ENCODE peak calls at places on chromosomes 16 and 17, in seven cellular contexts. One of them, this sample, is unnamed.

GRCh38 chr17:15498107-15498506 is 30.7 kb upstream of the CDRT4 start:
- DNase-seq in brain microvascular endothelial cell: no peak
- DNase-seq in Daoy: peak
- DNase-seq in AG09319: no peak
- DNase-seq in NCI-H1092: no peak
- DNase-seq in HS-5: peak
- DNase-seq in amygdala: no peak
- DNase-seq in this sample: no peak

GRCh38 chr17:77254961-77255741 is 114.4 kb downstream of the SEC14L1 start:
- DNase-seq in AG09319: peak
- DNase-seq in amygdala: no peak
- DNase-seq in NCI-H1092: no peak
- DNase-seq in HS-5: peak
- DNase-seq in brain microvascular endothelial cell: peak
- DNase-seq in Daoy: peak
- DNase-seq in this sample: no peak

GRCh38 chr17:20235747-20236146 is 226.6 kb downstream of the SPECC1 start:
- DNase-seq in amygdala: peak
- DNase-seq in NCI-H1092: no peak
- DNase-seq in brain microvascular endothelial cell: no peak
- DNase-seq in AG09319: no peak
- DNase-seq in HS-5: no peak
- DNase-seq in Daoy: no peak
- DNase-seq in this sample: no peak

GRCh38 chr17:67528751-67529436 is 151.8 kb downstream of the PITPNC1 start:
- DNase-seq in brain microvascular endothelial cell: peak
- DNase-seq in NCI-H1092: peak
- DNase-seq in Daoy: peak
- DNase-seq in HS-5: peak
- DNase-seq in AG09319: peak
- DNase-seq in amygdala: no peak
- DNase-seq in this sample: peak

GRCh38 chr17:45905812-45906211 is 11.5 kb downstream of the MAPT start:
- DNase-seq in AG09319: no peak
- DNase-seq in Daoy: no peak
- DNase-seq in amygdala: no peak
- DNase-seq in HS-5: no peak
- DNase-seq in NCI-H1092: peak
- DNase-seq in brain microvascular endothelial cell: no peak
- DNase-seq in this sample: no peak

GRCh38 chr17:58184986-58185761 is 7.4 kb upstream of the EPX start:
- DNase-seq in amygdala: no peak
- DNase-seq in NCI-H1092: no peak
- DNase-seq in HS-5: no peak
- DNase-seq in AG09319: no peak
- DNase-seq in brain microvascular endothelial cell: no peak
- DNase-seq in Daoy: no peak
- DNase-seq in this sample: no peak

GRCh38 chr17:21376835-21377690 is 906 bp downstream of the KCNJ12 start:
- DNase-seq in brain microvascular endothelial cell: peak
- DNase-seq in amygdala: no peak
- DNase-seq in AG09319: no peak
- DNase-seq in NCI-H1092: no peak
- DNase-seq in HS-5: no peak
- DNase-seq in Daoy: peak
- DNase-seq in this sample: no peak

GRCh38 chr17:38416840-38417209 is 11.4 kb upstream of the ARHGAP23 start:
- DNase-seq in amygdala: no peak
- DNase-seq in HS-5: no peak
- DNase-seq in AG09319: no peak
- DNase-seq in brain microvascular endothelial cell: no peak
- DNase-seq in NCI-H1092: no peak
- DNase-seq in Daoy: no peak
- DNase-seq in this sample: no peak

GRCh38 chr17:81912441-81913309 is 1.5 kb upstream of the PCYT2 start:
- DNase-seq in amygdala: no peak
- DNase-seq in Daoy: peak
- DNase-seq in AG09319: no peak
- DNase-seq in HS-5: no peak
- DNase-seq in brain microvascular endothelial cell: no peak
- DNase-seq in NCI-H1092: no peak
- DNase-seq in this sample: no peak

GRCh38 chr17:59870482-59870881 is 22.3 kb downstream of the TUBD1 start:
- DNase-seq in AG09319: no peak
- DNase-seq in brain microvascular endothelial cell: no peak
- DNase-seq in NCI-H1092: no peak
- DNase-seq in amygdala: no peak
- DNase-seq in Daoy: no peak
- DNase-seq in HS-5: no peak
- DNase-seq in this sample: no peak

GRCh38 chr17:45367216-45367615 is 50.4 kb upstream of the MAP3K14 start:
- DNase-seq in HS-5: no peak
- DNase-seq in NCI-H1092: no peak
- DNase-seq in Daoy: no peak
- DNase-seq in amygdala: no peak
- DNase-seq in AG09319: no peak
- DNase-seq in brain microvascular endothelial cell: no peak
- DNase-seq in this sample: no peak

GRCh38 chr17:28405632-28406477 is at the start of gene SLC46A1:
- DNase-seq in HS-5: no peak
- DNase-seq in NCI-H1092: peak
- DNase-seq in amygdala: no peak
- DNase-seq in brain microvascular endothelial cell: no peak
- DNase-seq in AG09319: no peak
- DNase-seq in Daoy: peak
- DNase-seq in this sample: no peak

GRCh38 chr17:9544221-9544620 is 31.4 kb downstream of the STX8 start:
- DNase-seq in HS-5: no peak
- DNase-seq in Daoy: peak
- DNase-seq in AG09319: no peak
- DNase-seq in brain microvascular endothelial cell: no peak
- DNase-seq in amygdala: no peak
- DNase-seq in NCI-H1092: no peak
- DNase-seq in this sample: no peak

GRCh38 chr17:44981221-44981968 is 13.3 kb upstream of the C1QL1 start:
- DNase-seq in amygdala: no peak
- DNase-seq in AG09319: peak
- DNase-seq in brain microvascular endothelial cell: peak
- DNase-seq in Daoy: peak
- DNase-seq in NCI-H1092: no peak
- DNase-seq in HS-5: peak
- DNase-seq in this sample: peak

GRCh38 chr16:23650674-23651073 is 9.4 kb downstream of the DCTN5 start:
- DNase-seq in AG09319: no peak
- DNase-seq in amygdala: no peak
- DNase-seq in Daoy: peak
- DNase-seq in NCI-H1092: no peak
- DNase-seq in brain microvascular endothelial cell: peak
- DNase-seq in HS-5: no peak
- DNase-seq in this sample: no peak

GRCh38 chr16:30049871-30050270 is 15.7 kb upstream of the ALDOA start:
- DNase-seq in HS-5: no peak
- DNase-seq in Daoy: no peak
- DNase-seq in NCI-H1092: no peak
- DNase-seq in amygdala: peak
- DNase-seq in brain microvascular endothelial cell: no peak
- DNase-seq in AG09319: no peak
- DNase-seq in this sample: no peak

GRCh38 chr16:85514295-85514600 is 98.9 kb upstream of the GSE1 start:
- DNase-seq in Daoy: no peak
- DNase-seq in amygdala: no peak
- DNase-seq in brain microvascular endothelial cell: no peak
- DNase-seq in HS-5: no peak
- DNase-seq in NCI-H1092: peak
- DNase-seq in AG09319: no peak
- DNase-seq in this sample: no peak

GRCh38 chr17:35087731-35088646 is 24.5 kb upstream of the RFFL start:
- DNase-seq in Daoy: peak
- DNase-seq in NCI-H1092: no peak
- DNase-seq in AG09319: no peak
- DNase-seq in brain microvascular endothelial cell: peak
- DNase-seq in amygdala: no peak
- DNase-seq in HS-5: no peak
- DNase-seq in this sample: no peak

GRCh38 chr16:55911616-55912015 is 36.4 kb upstream of the CES5A start:
- DNase-seq in brain microvascular endothelial cell: no peak
- DNase-seq in amygdala: no peak
- DNase-seq in NCI-H1092: no peak
- DNase-seq in AG09319: no peak
- DNase-seq in Daoy: no peak
- DNase-seq in HS-5: no peak
- DNase-seq in this sample: no peak

GRCh38 chr16:1193143-1193824 is 31.8 kb downstream of the TPSG1 start:
- DNase-seq in amygdala: no peak
- DNase-seq in Daoy: peak
- DNase-seq in AG09319: no peak
- DNase-seq in HS-5: no peak
- DNase-seq in NCI-H1092: peak
- DNase-seq in brain microvascular endothelial cell: no peak
- DNase-seq in this sample: no peak

GRCh38 chr16:12426122-12426521 is 377.6 kb downstream of the CPPED1 start:
- DNase-seq in Daoy: peak
- DNase-seq in brain microvascular endothelial cell: no peak
- DNase-seq in HS-5: no peak
- DNase-seq in amygdala: no peak
- DNase-seq in AG09319: no peak
- DNase-seq in NCI-H1092: no peak
- DNase-seq in this sample: peak

GRCh38 chr16:12901204-12901596 is 198 bp upstream of the SHISA9 start:
- DNase-seq in AG09319: no peak
- DNase-seq in Daoy: peak
- DNase-seq in amygdala: no peak
- DNase-seq in HS-5: no peak
- DNase-seq in NCI-H1092: no peak
- DNase-seq in brain microvascular endothelial cell: no peak
- DNase-seq in this sample: no peak

GRCh38 chr16:73025506-73026131 is 22.3 kb downstream of the ZFHX3 start:
- DNase-seq in amygdala: no peak
- DNase-seq in HS-5: no peak
- DNase-seq in AG09319: no peak
- DNase-seq in NCI-H1092: no peak
- DNase-seq in Daoy: no peak
- DNase-seq in brain microvascular endothelial cell: no peak
- DNase-seq in this sample: no peak

GRCh38 chr17:29240477-29240876 is 6.2 kb upstream of the CRYBA1 start:
- DNase-seq in Daoy: peak
- DNase-seq in NCI-H1092: no peak
- DNase-seq in brain microvascular endothelial cell: no peak
- DNase-seq in AG09319: no peak
- DNase-seq in HS-5: no peak
- DNase-seq in amygdala: no peak
- DNase-seq in this sample: no peak

GRCh38 chr16:9633844-9634243 is 542.4 kb downstream of the HAPSTR1 start:
- DNase-seq in AG09319: no peak
- DNase-seq in amygdala: no peak
- DNase-seq in HS-5: no peak
- DNase-seq in Daoy: no peak
- DNase-seq in brain microvascular endothelial cell: no peak
- DNase-seq in NCI-H1092: no peak
- DNase-seq in this sample: no peak

GRCh38 chr17:82862758-82863645 is 23.2 kb upstream of the ZNF750 start:
- DNase-seq in brain microvascular endothelial cell: no peak
- DNase-seq in HS-5: no peak
- DNase-seq in Daoy: no peak
- DNase-seq in AG09319: no peak
- DNase-seq in NCI-H1092: no peak
- DNase-seq in amygdala: no peak
- DNase-seq in this sample: no peak

GRCh38 chr16:87057291-87057881 is 259.8 kb downstream of the C16orf95 start:
- DNase-seq in brain microvascular endothelial cell: no peak
- DNase-seq in NCI-H1092: no peak
- DNase-seq in AG09319: no peak
- DNase-seq in amygdala: no peak
- DNase-seq in Daoy: no peak
- DNase-seq in HS-5: no peak
- DNase-seq in this sample: no peak

GRCh38 chr16:31181102-31181830 is 1.3 kb downstream of the FUS start:
- DNase-seq in brain microvascular endothelial cell: no peak
- DNase-seq in Daoy: peak
- DNase-seq in amygdala: no peak
- DNase-seq in AG09319: no peak
- DNase-seq in NCI-H1092: no peak
- DNase-seq in HS-5: no peak
- DNase-seq in this sample: no peak

GRCh38 chr16:28192811-28193529 is 18.8 kb downstream of the XPO6 start:
- DNase-seq in brain microvascular endothelial cell: no peak
- DNase-seq in AG09319: no peak
- DNase-seq in HS-5: no peak
- DNase-seq in amygdala: no peak
- DNase-seq in Daoy: no peak
- DNase-seq in NCI-H1092: no peak
- DNase-seq in this sample: no peak

GRCh38 chr16:3292604-3293003 is 9.3 kb downstream of the ZNF263 start:
- DNase-seq in brain microvascular endothelial cell: no peak
- DNase-seq in NCI-H1092: no peak
- DNase-seq in HS-5: peak
- DNase-seq in AG09319: no peak
- DNase-seq in amygdala: no peak
- DNase-seq in Daoy: no peak
- DNase-seq in this sample: no peak

GRCh38 chr16:12016166-12016947 is 39.8 kb downstream of the SNX29 start:
- DNase-seq in Daoy: no peak
- DNase-seq in HS-5: peak
- DNase-seq in NCI-H1092: no peak
- DNase-seq in amygdala: no peak
- DNase-seq in AG09319: no peak
- DNase-seq in brain microvascular endothelial cell: no peak
- DNase-seq in this sample: peak

GRCh38 chr17:10336393-10336792 is 36.4 kb downstream of the MYH13 start:
- DNase-seq in HS-5: no peak
- DNase-seq in amygdala: no peak
- DNase-seq in Daoy: no peak
- DNase-seq in brain microvascular endothelial cell: no peak
- DNase-seq in AG09319: no peak
- DNase-seq in NCI-H1092: no peak
- DNase-seq in this sample: no peak

GRCh38 chr17:81329279-81329926 is 34.3 kb upstream of the SLC38A10 start:
- DNase-seq in HS-5: peak
- DNase-seq in AG09319: peak
- DNase-seq in amygdala: no peak
- DNase-seq in brain microvascular endothelial cell: peak
- DNase-seq in NCI-H1092: no peak
- DNase-seq in Daoy: peak
- DNase-seq in this sample: peak

This sample was measured in astrocyte of the cerebellum.